ENCODE peak calls at places on chromosomes 16 and 17, in four cellular contexts. X is GM23338, Q is K562, H is HCT116. L is an unnamed sample. For H3K4me1, the result is how much of the 10 kb centered on the place peaks cover.

GRCh38 chr17:82242977-82243647 is 14.3 kb downstream of the SLC16A3 start:
- DNase-seq in Q (no peak), H (no peak), X (no peak), L (no peak)

GRCh38 chr16:11194913-11195312 is 61.1 kb downstream of the SOCS1 start:
- DNase-seq in Q (no peak), X (no peak), H (no peak), L (no peak)

GRCh38 chr16:69691980-69692911 is 34.1 kb downstream of the NQO1 start:
- DNase-seq in Q (no peak), H (no peak), X (no peak), L (no peak)

GRCh38 chr16:11016993-11017392 is 72.6 kb downstream of the CLEC16A start:
- DNase-seq in Q (no peak), H (peak), X (no peak), L (peak)

GRCh38 chr17:48611213-48611612 is 396 bp upstream of the HOXB7 start:
- DNase-seq in Q (no peak), H (no peak), X (no peak), L (no peak)

GRCh38 chr17:7750321-7750821 is 32.8 kb downstream of the DNAH2 start:
- DNase-seq in H (no peak), Q (no peak), X (no peak), L (no peak)

GRCh38 chr17:55587608-55588139 is 76.4 kb upstream of the SMIM36 start:
- DNase-seq in X (no peak), H (no peak), Q (no peak), L (no peak)

GRCh38 chr16:20308801-20309590 is 18.3 kb downstream of the GP2 start:
- DNase-seq in X (no peak), H (no peak), Q (no peak), L (no peak)

GRCh38 chr17:49132699-49133364 is at the start of gene B4GALNT2:
- DNase-seq in X (peak), Q (no peak), H (no peak), L (no peak)

GRCh38 chr16:89103156-89103555 is 9.5 kb downstream of the ACSF3 start:
- DNase-seq in X (no peak), H (no peak), Q (no peak), L (no peak)

GRCh38 chr16:48335961-48336360 is 49.3 kb downstream of the SIAH1 start:
- DNase-seq in X (peak), Q (no peak), H (no peak), L (no peak)

GRCh38 chr16:9647981-9648701 is 534.1 kb downstream of the GRIN2A start:
- DNase-seq in X (peak), H (no peak), Q (peak), L (peak)

GRCh38 chr16:3266873-3267537 is 10.6 kb upstream of the MEFV start:
- DNase-seq in X (peak), H (peak), Q (no peak), L (no peak)

GRCh38 chr17:74354123-74354522 is 7.5 kb downstream of the BTBD17 start:
- DNase-seq in X (peak), H (peak), Q (peak), L (no peak)

GRCh38 chr16:50185005-50185505 is 31.9 kb downstream of the TENT4B start:
- DNase-seq in Q (no peak), H (no peak), X (no peak), L (no peak)
- TF ChIP-seq POLR2AphosphoS5 in Q (no peak), H (no peak), X (no peak), L (no peak)

DNA sequence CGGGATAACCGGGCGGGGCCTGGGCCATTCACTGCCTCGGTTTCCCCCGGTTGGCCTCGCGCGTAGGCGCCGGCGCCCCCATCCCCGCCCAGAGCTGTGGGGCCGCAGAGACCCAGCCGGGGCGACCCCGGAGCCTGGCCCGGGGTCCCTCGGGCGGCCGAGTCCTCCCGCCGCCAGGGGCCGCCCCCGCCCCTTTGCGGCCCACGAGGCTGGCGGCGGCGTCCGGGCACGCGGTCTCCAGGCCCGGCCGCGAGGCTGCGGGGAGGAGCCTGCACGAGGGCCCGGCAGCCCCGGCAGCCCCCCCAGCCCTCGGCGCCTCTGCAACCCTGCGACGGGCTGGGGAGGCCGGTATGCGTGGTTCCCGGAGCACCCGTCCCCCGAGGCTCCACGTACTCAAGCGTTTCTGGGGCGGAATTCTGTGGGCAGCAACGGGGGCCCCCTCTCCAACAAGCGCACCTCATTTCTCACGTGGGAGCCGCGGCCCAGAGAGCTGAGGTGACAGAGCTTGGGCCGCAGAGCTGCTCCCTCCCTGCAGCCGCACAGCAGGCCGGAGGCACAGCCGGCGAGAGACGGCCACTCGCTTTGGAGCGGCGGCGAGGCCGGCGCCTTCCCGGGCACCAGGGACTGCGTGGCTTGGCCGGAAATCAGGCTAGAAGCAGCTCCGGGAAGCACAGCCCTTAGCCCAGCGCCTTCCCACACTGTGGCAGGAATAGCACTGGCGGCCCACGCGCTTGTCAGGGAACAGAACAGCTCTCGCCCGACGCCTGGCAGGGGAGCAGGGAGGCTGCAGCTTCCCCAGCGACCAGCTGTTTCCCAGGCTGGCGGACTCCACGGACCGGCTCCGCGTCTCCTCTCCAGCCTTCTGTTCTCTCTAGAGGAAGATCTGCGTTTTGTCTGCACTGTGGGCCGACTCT is 860 bp upstream of the LIMD2 start:
- DNase-seq in H (no peak), Q (no peak), X (peak), L (no peak)
- H3K4me1 ChIP-seq in H (under half), Q (under half), X (under half), L (half or more)

GRCh38 chr17:45667591-45668171 is 116.4 kb upstream of the CRHR1 start:
- DNase-seq in Q (no peak), H (no peak), X (no peak), L (no peak)

GRCh38 chr17:45666641-45667040 is 117.5 kb upstream of the CRHR1 start:
- DNase-seq in Q (no peak), H (no peak), X (no peak), L (no peak)

GRCh38 chr17:45668316-45668715 is 115.8 kb upstream of the CRHR1 start:
- DNase-seq in H (no peak), X (no peak), Q (no peak), L (no peak)

GRCh38 chr17:45663772-45664171 is 120.3 kb upstream of the CRHR1 start:
- DNase-seq in X (no peak), Q (no peak), H (no peak), L (no peak)

DNA sequence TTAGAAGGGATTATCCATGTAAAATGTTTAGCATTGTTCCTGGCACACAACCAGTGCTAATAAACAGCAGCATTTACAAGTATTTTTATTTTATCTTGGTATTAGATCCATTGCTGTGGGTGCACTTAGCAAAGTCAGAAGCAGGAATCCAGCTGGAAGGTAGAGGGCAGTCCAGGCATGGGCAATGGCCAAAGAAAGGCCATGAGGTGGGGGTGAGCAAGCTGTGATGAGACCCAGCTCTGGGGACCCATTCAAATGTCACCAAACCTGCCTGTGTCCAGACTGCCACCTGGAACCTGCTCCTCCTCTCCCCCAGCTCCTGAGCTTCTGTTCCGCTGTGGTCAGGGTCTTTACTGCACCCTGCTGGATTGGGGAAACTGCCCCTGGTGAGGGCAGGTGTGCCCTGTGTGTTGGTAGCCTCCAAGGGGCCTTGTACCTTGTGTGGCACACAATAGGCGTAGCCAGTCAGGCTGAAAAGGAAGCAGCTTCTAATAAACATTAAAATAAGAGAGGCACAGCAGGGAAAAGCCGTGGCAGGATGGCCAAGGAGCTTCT is 118.0 kb upstream of the CRHR1 start:
- DNase-seq in H (no peak), X (peak), Q (no peak), L (no peak)
- TF ChIP-seq POLR2AphosphoS5 in H (no peak), X (no peak), Q (no peak), L (no peak)

GRCh38 chr17:43737722-43738121 is 20.9 kb downstream of the SOST start:
- DNase-seq in X (no peak), Q (no peak), H (no peak), L (no peak)
- H3K4me1 ChIP-seq in X (under half), Q (under half), H (under half), L (under half)

DNA sequence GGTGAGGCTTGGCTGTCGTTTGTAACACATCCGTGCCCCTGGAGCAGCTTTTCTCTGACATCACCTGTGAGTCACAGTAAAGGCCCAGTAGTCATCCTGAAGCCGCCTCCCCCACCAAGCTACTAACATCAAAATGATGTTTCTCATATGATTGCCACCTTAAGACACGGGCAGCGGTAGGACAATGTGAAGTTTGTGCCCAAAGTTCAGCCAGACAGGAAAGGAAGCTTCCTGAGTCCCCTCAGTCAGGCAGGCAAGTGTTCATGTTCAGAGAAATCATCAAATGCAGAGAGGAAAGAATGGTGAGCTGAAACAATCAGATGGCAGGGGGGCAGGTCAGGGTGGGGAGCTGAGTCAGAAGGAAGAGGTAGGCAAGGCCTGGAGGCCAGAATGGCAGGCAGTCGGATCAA is 209.2 kb downstream of the IRX3 start:
- DNase-seq in X (no peak), H (no peak), Q (no peak), L (no peak)
- TF ChIP-seq POLR2AphosphoS5 in X (no peak), H (no peak), Q (no peak), L (no peak)

DNA sequence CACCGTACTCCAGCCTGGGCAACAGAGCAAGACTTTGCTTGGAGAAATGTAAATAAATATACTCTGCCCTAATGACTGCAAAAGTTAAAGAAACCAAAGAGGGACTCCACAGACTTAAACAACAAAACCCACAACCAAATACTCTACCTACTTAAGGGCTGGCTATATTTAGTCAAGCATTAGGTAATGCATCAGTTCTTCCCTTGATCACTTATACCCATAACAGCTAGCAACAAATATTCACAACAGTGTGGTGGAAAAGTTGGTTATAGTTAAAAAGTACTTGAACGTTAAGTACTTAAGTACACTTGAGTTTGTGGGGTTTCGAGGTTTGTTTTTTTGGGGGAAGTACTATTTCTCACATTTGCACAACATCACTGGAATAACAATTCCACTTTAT is 5.4 kb upstream of the HEXIM2 start:
- DNase-seq in H (no peak), Q (no peak), X (no peak), L (no peak)
- H3K4me1 ChIP-seq in H (under half), Q (under half), X (under half), L (half or more)